ENCODE peak calls at places on chromosomes 2 and 18, in six cellular contexts. Q is choroid plexus epithelial cell; A is OCI-M1; H is activated CD4-positive, alpha-beta T cell treated with anti-CD3 and anti-CD28 coated beads, Interleukin-2, amount 50 U/mL, for 1 hour; I is GOT3; F is naive thymus-derived CD8-positive, alpha-beta T cell. E is an unnamed sample.
A peak's percentile ranks its signal among the peaks of the same experiment; 100 is the strongest.

GRCh38 chr2:196591621-196592022 is 47.9 kb upstream of the CCDC150 start:
- DNase-seq in Q (no peak), A (no peak), H (no peak), I (no peak), F (no peak), E (no peak)

GRCh38 chr2:74740395-74741075 is 86.5 kb downstream of the SEMA4F start:
- DNase-seq in Q (peak; percentile 66), A (peak; percentile 6), H (no peak), I (peak; percentile 67), F (no peak), E (no peak)

GRCh38 chr2:11647834-11648600 is 22.0 kb downstream of the NTSR2 start:
- DNase-seq in Q (peak; percentile 56), A (peak; percentile 2), H (no peak), I (no peak), F (no peak), E (no peak)

GRCh38 chr2:222707689-222708273 is 36.3 kb downstream of the MOGAT1 start:
- DNase-seq in Q (no peak), A (peak; percentile 25), H (no peak), I (no peak), F (no peak), E (no peak)

GRCh38 chr2:239433777-239434396 is 33.1 kb upstream of the HDAC4 start:
- DNase-seq in Q (no peak), A (no peak), H (no peak), I (no peak), F (no peak), E (no peak)

GRCh38 chr2:31251851-31252250 is 17.9 kb downstream of the EHD3 start:
- DNase-seq in Q (no peak), A (no peak), H (no peak), I (no peak), F (no peak), E (no peak)

GRCh38 chr2:230643576-230644291 is 68.9 kb upstream of the CAB39 start:
- DNase-seq in Q (no peak), A (peak; percentile 70), H (no peak), I (no peak), F (no peak), E (no peak)

GRCh38 chr2:120224256-120224655 is 1.1 kb upstream of the TMEM185B start:
- DNase-seq in Q (no peak), A (no peak), H (no peak), I (no peak), F (no peak), E (no peak)

GRCh38 chr18:57813245-57813644 is 10.1 kb upstream of the ATP8B1 start:
- DNase-seq in Q (peak; percentile 96), A (no peak), H (no peak), I (no peak), F (no peak), E (no peak)

GRCh38 chr18:36516726-36517125 is 219.2 kb downstream of the FHOD3 start:
- DNase-seq in Q (no peak), A (no peak), H (no peak), I (no peak), F (no peak), E (peak; percentile 39)

GRCh38 chr2:31319391-31320175 is 85.6 kb downstream of the EHD3 start:
- DNase-seq in Q (peak; percentile 96), A (no peak), H (no peak), I (no peak), F (no peak), E (no peak)

GRCh38 chr2:191617589-191617988 is 60.3 kb upstream of the NABP1 start:
- DNase-seq in Q (no peak), A (no peak), H (peak; percentile 42), I (no peak), F (peak; percentile 50), E (no peak)

GRCh38 chr2:11581797-11582525 is 48.1 kb downstream of the GREB1 start:
- DNase-seq in Q (no peak), A (no peak), H (no peak), I (no peak), F (no peak), E (no peak)

GRCh38 chr2:158047156-158047611 is 54.5 kb upstream of the UPP2 start:
- DNase-seq in Q (peak; percentile 91), A (peak; percentile 29), H (no peak), I (no peak), F (no peak), E (no peak)

GRCh38 chr2:26488463-26489212 is 10.7 kb upstream of the OTOF start:
- DNase-seq in Q (no peak), A (no peak), H (no peak), I (no peak), F (no peak), E (no peak)

GRCh38 chr2:231662028-231662810 is 46.1 kb upstream of the PTMA start:
- DNase-seq in Q (peak; percentile 98), A (peak; percentile 98), H (peak; percentile 95), I (peak; percentile 80), F (peak; percentile 98), E (peak; percentile 99)

GRCh38 chr18:49976810-49977209 is 163.5 kb upstream of the ACAA2 start:
- DNase-seq in Q (no peak), A (no peak), H (no peak), I (no peak), F (no peak), E (no peak)

GRCh38 chr2:241680827-241681599 is 5.6 kb downstream of the DTYMK start:
- DNase-seq in Q (peak; percentile 98), A (no peak), H (no peak), I (peak; percentile 47), F (no peak), E (no peak)

E was measured in NT2/D1.